ENCODE peak calls at places on chromosomes 6 and 20, in eight cellular contexts. G, O, M, Z, T, Q, N and L are unnamed samples.

GRCh38 chr6:154196333-154196732 is 157.3 kb downstream of the OPRM1 start:
- DNase-seq in M (no peak), T (no peak), O (no peak), G (no peak), Z (no peak), N (no peak), Q (no peak), L (no peak)

GRCh38 chr20:53399131-53399530 is 194.5 kb downstream of the ZNF217 start:
- DNase-seq in G (no peak), N (no peak), M (no peak), Q (no peak), Z (no peak), O (no peak), T (no peak), L (no peak)

GRCh38 chr6:88730602-88731001 is 232.8 kb downstream of the RNGTT start:
- DNase-seq in Q (no peak), N (no peak), G (peak), T (no peak), M (no peak), O (peak), Z (no peak), L (no peak)

GRCh38 chr6:167577891-167578361 is 248.8 kb upstream of the AFDN start:
- DNase-seq in T (no peak), M (no peak), N (no peak), O (no peak), Z (no peak), Q (no peak), G (no peak), L (no peak)

GRCh38 chr6:22141271-22141745 is 155.5 kb downstream of the PRL start:
- DNase-seq in Q (no peak), T (no peak), G (no peak), M (no peak), N (no peak), Z (no peak), O (no peak), L (no peak)

GRCh38 chr6:147382945-147383554 is 125.4 kb upstream of the SAMD5 start:
- DNase-seq in Q (no peak), O (no peak), N (no peak), Z (no peak), G (no peak), M (no peak), T (no peak), L (no peak)

GRCh38 chr6:3455490-3456394 is 1.1 kb downstream of the SLC22A23 start:
- DNase-seq in Q (no peak), O (no peak), G (no peak), N (no peak), T (no peak), Z (peak), M (no peak), L (no peak)

GRCh38 chr6:15327271-15327670 is 81.4 kb downstream of the JARID2 start:
- DNase-seq in O (no peak), G (no peak), Q (no peak), Z (no peak), T (no peak), N (no peak), M (no peak), L (no peak)

GRCh38 chr20:4120921-4121321 is 105.6 kb upstream of the RNF24 start:
- DNase-seq in Z (no peak), T (no peak), M (no peak), N (no peak), Q (no peak), O (peak), G (no peak), L (no peak)

GRCh38 chr6:5665173-5665572 is 341.6 kb downstream of the NRN1 start:
- DNase-seq in T (no peak), M (no peak), O (no peak), G (no peak), N (peak), Z (no peak), Q (peak), L (no peak)

GRCh38 chr6:148144917-148145521 is 197.6 kb upstream of the SASH1 start:
- DNase-seq in O (peak), T (no peak), N (no peak), Z (peak), M (peak), G (peak), Q (peak), L (peak)

GRCh38 chr6:139378882-139379341 is 4.5 kb upstream of the CITED2 start:
- DNase-seq in O (peak), N (no peak), G (no peak), Z (no peak), Q (no peak), M (no peak), T (no peak), L (peak)

GRCh38 chr6:134146268-134147032 is 94.0 kb upstream of the SLC2A12 start:
- DNase-seq in Q (no peak), G (no peak), M (no peak), T (no peak), N (no peak), O (no peak), Z (no peak), L (no peak)

GRCh38 chr6:148653138-148653776 is 93.6 kb upstream of the UST start:
- DNase-seq in Q (no peak), N (no peak), Z (no peak), G (no peak), T (no peak), M (no peak), O (no peak), L (no peak)

GRCh38 chr6:28757429-28758045 is 166.2 kb downstream of the TRIM27 start:
- DNase-seq in O (no peak), Q (no peak), N (no peak), T (no peak), M (no peak), G (no peak), Z (no peak), L (no peak)

GRCh38 chr6:22980446-22980845 is 411.1 kb downstream of the HDGFL1 start:
- DNase-seq in G (peak), Z (no peak), Q (no peak), T (no peak), M (no peak), O (peak), N (no peak), L (no peak)

GRCh38 chr6:139981066-139981624 is 606.7 kb upstream of the CITED2 start:
- DNase-seq in G (no peak), T (no peak), N (no peak), M (no peak), O (no peak), Z (no peak), Q (no peak), L (no peak)

GRCh38 chr6:38508286-38508685 is 131.4 kb downstream of the BTBD9 start:
- DNase-seq in Q (no peak), N (no peak), G (no peak), M (no peak), T (no peak), Z (no peak), O (no peak), L (no peak)

GRCh38 chr6:112235956-112236355 is 18.4 kb downstream of the LAMA4 start:
- DNase-seq in Q (no peak), M (no peak), Z (no peak), O (no peak), N (no peak), T (no peak), G (no peak), L (peak)

GRCh38 chr6:10535198-10535597 is 14.0 kb downstream of the GCNT2 start:
- DNase-seq in G (no peak), Z (no peak), N (no peak), Q (no peak), M (no peak), T (no peak), O (no peak), L (no peak)

GRCh38 chr6:62150048-62150663 is 135.9 kb downstream of the KHDRBS2 start:
- DNase-seq in O (peak), Z (no peak), T (no peak), Q (no peak), N (no peak), G (no peak), M (peak), L (no peak)

GRCh38 chr20:11847827-11848226 is 69.9 kb upstream of the BTBD3 start:
- DNase-seq in Q (no peak), O (peak), N (no peak), G (no peak), M (no peak), Z (no peak), T (no peak), L (no peak)

GRCh38 chr6:44072959-44073611 is 54.2 kb downstream of the MRPL14 start:
- DNase-seq in O (peak), T (peak), G (no peak), Z (peak), Q (peak), N (peak), M (no peak), L (no peak)

GRCh38 chr6:41284726-41285125 is 1.8 kb downstream of the TREM1 start:
- DNase-seq in Z (no peak), Q (no peak), M (no peak), T (no peak), O (no peak), G (peak), N (no peak), L (no peak)